ENCODE peak calls at places on chromosome 18, in five cellular contexts. C is K562, G is HepG2, R is GM12878, Y is SK-N-SH. I is an unnamed sample. For H3K4me1, the result is how much of the 10 kb centered on the place peaks cover.

GRCh38 chr18:75638597-75639467 is 211.3 kb upstream of the SMIM21 start:
- DNase-seq in R (no peak), C (no peak), Y (no peak), G (no peak), I (peak)

GRCh38 chr18:46167971-46168370 is 63.8 kb downstream of the HAUS1 start:
- DNase-seq in R (peak), Y (no peak), G (no peak), C (no peak), I (no peak)

GRCh38 chr18:48363167-48363566 is 46.0 kb downstream of the ZBTB7C start:
- DNase-seq in R (no peak), G (no peak), Y (no peak), C (no peak), I (no peak)

GRCh38 chr18:37671530-37671929 is 105.9 kb upstream of the CELF4 start:
- DNase-seq in R (no peak), C (no peak), Y (no peak), G (no peak), I (no peak)

GRCh38 chr18:21735452-21736015 is 5.1 kb upstream of the MIB1 start:
- DNase-seq in R (no peak), Y (no peak), C (peak), G (peak), I (peak)

GRCh38 chr18:77108001-77108692 is 24.4 kb downstream of the MBP start:
- DNase-seq in Y (no peak), G (no peak), R (no peak), C (no peak), I (peak)

GRCh38 chr18:65788373-65788772 is 37.6 kb downstream of the CDH7 start:
- DNase-seq in R (no peak), G (peak), Y (peak), C (no peak), I (no peak)

GRCh38 chr18:46571756-46572155 is 85.3 kb downstream of the LOXHD1 start:
- DNase-seq in C (no peak), R (no peak), G (no peak), Y (no peak), I (no peak)

GRCh38 chr18:13572148-13572547 is 154.2 kb downstream of the FAM210A start:
- DNase-seq in Y (no peak), C (no peak), R (no peak), G (no peak), I (no peak)

GRCh38 chr18:63407734-63408133 is 14.5 kb downstream of the VPS4B start:
- DNase-seq in R (no peak), C (no peak), G (no peak), Y (no peak), I (no peak)

GRCh38 chr18:35971661-35972196 is 750 bp upstream of the RMP24 start:
- DNase-seq in R (no peak), Y (no peak), G (peak), C (no peak), I (no peak)

GRCh38 chr18:21599585-21600525 is 649 bp downstream of the ESCO1 start:
- DNase-seq in R (no peak), C (peak), G (peak), Y (peak), I (peak)

GRCh38 chr18:67117804-67118203 is 398.7 kb downstream of the DSEL start:
- DNase-seq in C (no peak), R (no peak), G (no peak), Y (no peak), I (no peak)

GRCh38 chr18:24827500-24827899 is 367.1 kb downstream of the HRH4 start:
- DNase-seq in C (no peak), G (no peak), R (no peak), Y (no peak), I (peak)

GRCh38 chr18:51617167-51617566 is 419.7 kb upstream of the MEX3C start:
- DNase-seq in R (no peak), G (no peak), Y (no peak), C (no peak), I (no peak)

GRCh38 chr18:31205273-31205672 is 42.6 kb upstream of the DSC1 start:
- DNase-seq in G (peak), Y (no peak), C (no peak), R (no peak), I (no peak)

GRCh38 chr18:136433-136832 is 21.9 kb upstream of the USP14 start:
- DNase-seq in Y (peak), C (peak), G (peak), R (no peak), I (no peak)

GRCh38 chr18:77073336-77074093 is 59.1 kb downstream of the MBP start:
- DNase-seq in R (no peak), C (no peak), Y (no peak), G (no peak), I (no peak)

GRCh38 chr18:44786697-44787096 is 106.0 kb downstream of the SETBP1 start:
- DNase-seq in R (no peak), C (no peak), G (no peak), Y (no peak), I (no peak)

GRCh38 chr18:9643549-9643948 is 29.2 kb upstream of the PPP4R1 start:
- DNase-seq in Y (no peak), R (no peak), G (peak), C (no peak), I (peak)

DNA sequence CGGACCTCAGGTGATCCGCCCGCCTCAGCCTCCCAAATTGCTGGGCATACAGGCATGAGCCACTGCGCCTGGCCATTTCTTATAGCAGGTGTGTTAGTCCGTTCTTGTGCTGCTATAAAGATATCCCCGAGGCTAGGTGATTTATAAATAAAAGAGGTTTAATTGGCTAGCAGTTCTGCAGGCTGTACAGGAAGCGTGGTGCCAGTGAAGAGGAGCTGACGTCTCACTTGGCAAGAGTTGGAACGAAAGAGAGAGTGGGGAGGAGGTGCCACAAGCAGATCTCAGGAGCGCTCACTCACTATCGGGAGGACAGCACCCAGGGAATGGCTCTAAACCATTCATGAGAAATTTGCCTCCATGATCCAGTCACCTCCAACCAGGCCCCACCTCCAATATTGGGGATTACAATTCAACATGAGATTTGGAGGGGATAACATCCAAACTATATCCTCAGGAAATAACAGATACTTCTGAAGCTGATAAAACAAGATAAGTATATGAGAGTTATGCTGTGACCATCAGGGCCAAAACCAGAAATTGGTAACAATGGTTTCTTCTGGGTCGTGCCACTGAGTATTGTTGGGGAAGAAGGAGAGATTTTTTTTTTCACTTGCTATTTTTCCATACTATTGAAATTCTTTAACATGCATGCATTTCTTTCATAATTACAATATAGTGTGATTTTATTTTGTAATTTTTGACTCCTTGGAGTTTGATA is 7.4 kb upstream of the RMC1 start:
- DNase-seq in R (no peak), G (no peak), C (no peak), Y (no peak), I (no peak)
- TF ChIP-seq MXI1 in R (no peak), G (no peak), C (no peak), Y (no peak), I (no peak)

GRCh38 chr18:58996131-58996632 is 131.5 kb downstream of the ZNF532 start:
- DNase-seq in Y (no peak), C (no peak), G (no peak), R (no peak), I (peak)

GRCh38 chr18:58998421-58999203 is 133.9 kb downstream of the ZNF532 start:
- DNase-seq in C (no peak), Y (no peak), G (no peak), R (no peak), I (peak)

GRCh38 chr18:58997811-58998337 is 133.2 kb downstream of the ZNF532 start:
- DNase-seq in C (no peak), Y (no peak), G (no peak), R (no peak), I (peak)

GRCh38 chr18:58993260-58993659 is 128.6 kb downstream of the ZNF532 start:
- DNase-seq in C (no peak), G (no peak), R (no peak), Y (no peak), I (peak)

GRCh38 chr18:58995663-58996062 is 131.0 kb downstream of the ZNF532 start:
- DNase-seq in R (no peak), Y (no peak), G (no peak), C (no peak), I (no peak)
- H3K4me1 ChIP-seq in R (under half), Y (under half), G (under half), C (under half), I (under half)

DNA sequence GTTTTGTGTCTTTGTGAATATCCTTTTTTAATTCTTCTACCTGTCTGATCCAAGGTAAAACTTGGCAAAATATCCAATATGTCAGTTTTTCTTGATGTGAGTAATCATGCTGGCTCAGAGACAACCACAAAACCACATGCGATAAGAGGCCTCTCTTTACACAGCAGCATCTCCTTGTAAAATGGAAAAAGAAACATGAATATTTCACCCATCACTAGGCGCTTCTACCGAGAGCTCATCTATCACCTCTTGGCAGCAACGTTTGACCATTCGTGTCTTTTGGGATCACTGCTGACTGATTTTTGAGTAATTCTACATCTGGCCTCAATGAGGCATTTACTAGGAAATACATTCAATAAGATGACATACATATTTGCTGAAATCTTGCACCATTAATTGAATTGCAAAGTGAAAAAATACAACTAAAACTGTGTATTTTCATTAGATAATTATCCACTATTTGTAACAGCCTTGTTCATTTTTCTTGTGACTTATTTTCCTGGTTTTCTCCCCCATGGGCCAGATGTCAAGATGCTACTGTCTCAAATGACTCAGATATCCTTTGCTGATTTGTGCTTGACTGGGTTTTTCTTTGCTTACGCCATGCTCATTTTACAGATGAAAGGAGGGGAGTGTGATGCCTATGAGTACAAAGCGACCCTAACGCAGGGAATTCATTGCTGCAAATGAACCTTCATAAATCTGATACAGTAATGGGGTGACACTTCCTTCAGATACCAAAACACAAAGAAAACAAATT is 467.5 kb downstream of the FBXO15 start:
- DNase-seq in G (no peak), C (no peak), R (no peak), Y (no peak), I (peak)
- TF ChIP-seq MXI1 in G (no peak), C (no peak), R (no peak), Y (no peak), I (no peak)

GRCh38 chr18:28087173-28087563 is 89.8 kb downstream of the CDH2 start:
- DNase-seq in C (no peak), Y (peak), G (peak), R (no peak), I (no peak)
- H3K4me1 ChIP-seq in C (under half), Y (under half), G (half or more), R (under half), I (under half)

GRCh38 chr18:79521806-79522205 is 126.1 kb downstream of the NFATC1 start:
- DNase-seq in C (no peak), G (no peak), Y (no peak), R (no peak), I (no peak)

GRCh38 chr18:79523738-79524180 is 128.0 kb downstream of the NFATC1 start:
- DNase-seq in C (no peak), Y (no peak), R (peak), G (no peak), I (no peak)

GRCh38 chr18:79524181-79525078 is 128.7 kb downstream of the NFATC1 start:
- DNase-seq in R (no peak), C (no peak), G (no peak), Y (no peak), I (no peak)

GRCh38 chr18:79523221-79523737 is 127.5 kb downstream of the NFATC1 start:
- DNase-seq in G (no peak), R (no peak), C (no peak), Y (no peak), I (no peak)

DNA sequence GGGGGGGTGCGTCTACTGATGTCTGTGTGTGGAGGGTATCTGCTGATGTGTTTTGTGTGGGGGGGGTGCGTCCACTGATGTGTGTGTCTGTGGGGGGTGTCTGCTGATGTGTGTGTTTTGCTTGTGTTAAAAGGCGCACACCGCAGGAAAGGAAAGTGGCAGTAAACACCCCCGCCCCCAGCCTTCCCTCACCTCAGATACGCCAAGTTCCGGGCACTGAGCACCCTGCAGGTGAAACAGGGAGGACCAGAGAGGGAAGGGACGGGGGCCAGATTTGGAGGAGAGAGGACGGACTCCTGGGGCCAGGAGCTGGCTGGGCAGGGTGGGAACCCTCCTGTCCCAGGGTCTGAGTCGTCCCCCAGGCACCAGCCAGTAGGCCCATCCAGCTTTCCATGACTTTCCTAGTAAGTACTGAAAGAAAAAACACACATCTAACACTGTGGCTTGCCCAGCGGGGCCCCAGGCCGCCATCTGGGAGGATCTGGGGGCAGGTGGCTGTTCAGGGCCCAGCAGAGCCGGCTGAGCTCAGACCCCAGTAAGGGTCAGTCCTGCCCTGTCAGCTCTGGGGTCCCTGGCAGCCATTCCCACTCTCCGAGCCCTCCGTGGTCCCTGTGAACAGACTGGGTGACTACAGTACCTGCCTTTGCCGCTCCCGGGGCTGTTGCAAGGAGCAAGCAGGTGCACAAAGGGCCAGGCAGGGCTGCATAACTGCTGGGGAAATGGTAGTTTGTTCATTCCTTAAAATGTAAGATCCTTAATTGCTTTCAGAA is 126.9 kb downstream of the NFATC1 start:
- DNase-seq in C (no peak), Y (no peak), G (no peak), R (no peak), I (no peak)
- TF ChIP-seq MXI1 in C (no peak), Y (no peak), G (no peak), R (no peak), I (no peak)